ENCODE peak calls at places on chromosomes 6 and 20, in four cellular contexts. F, S, R and J are unnamed samples.
A peak's percentile ranks its signal among the peaks of the same experiment; 100 is the strongest.

GRCh38 chr6:131948692-131949614 is 2.2 kb downstream of the CCN2 start:
- DNase-seq in F (peak; percentile 74), S (no peak), R (peak; percentile 60), J (peak; percentile 65)

GRCh38 chr20:8664778-8665177 is 404.1 kb upstream of the PLCB4 start:
- DNase-seq in F (no peak), S (no peak), R (no peak), J (no peak)

GRCh38 chr6:13044390-13044789 is 283.9 kb downstream of the TBC1D7 start:
- DNase-seq in F (peak; percentile 34), S (no peak), R (peak; percentile 17), J (peak; percentile 77)

GRCh38 chr20:41154436-41155176 is 17.3 kb downstream of the PLCG1 start:
- DNase-seq in F (no peak), S (no peak), R (no peak), J (no peak)

GRCh38 chr6:16736856-16737255 is 24.4 kb downstream of the ATXN1 start:
- DNase-seq in F (no peak), S (no peak), R (no peak), J (no peak)

GRCh38 chr20:4329232-4329631 is 313.9 kb upstream of the RNF24 start:
- DNase-seq in F (no peak), S (no peak), R (no peak), J (no peak)

GRCh38 chr6:134512946-134513345 is 195.0 kb upstream of the SGK1 start:
- DNase-seq in F (no peak), S (no peak), R (no peak), J (no peak)

GRCh38 chr6:149014631-149015171 is 267.9 kb downstream of the UST start:
- DNase-seq in F (peak; percentile 76), S (no peak), R (no peak), J (peak; percentile 34)

GRCh38 chr6:107538856-107539387 is 49.0 kb downstream of the SOBP start:
- DNase-seq in F (no peak), S (no peak), R (no peak), J (no peak)

GRCh38 chr6:11854418-11855165 is 76.0 kb upstream of the ADTRP start:
- DNase-seq in F (peak; percentile 83), S (no peak), R (peak; percentile 77), J (peak; percentile 65)

GRCh38 chr6:46254946-46255345 is 84.2 kb upstream of the ENPP5 start:
- DNase-seq in F (no peak), S (no peak), R (no peak), J (no peak)

GRCh38 chr20:35166242-35166830 is 5.5 kb upstream of the PROCR start:
- DNase-seq in F (no peak), S (no peak), R (no peak), J (no peak)

GRCh38 chr20:57292611-57293010 is 26.2 kb upstream of the BMP7 start:
- DNase-seq in F (no peak), S (no peak), R (no peak), J (no peak)

GRCh38 chr6:111982681-111983080 is 71.2 kb upstream of the CCN6 start:
- DNase-seq in F (no peak), S (no peak), R (peak; percentile 86), J (no peak)

GRCh38 chr6:82076855-82077254 is 170.7 kb downstream of the IBTK start:
- DNase-seq in F (peak; percentile 9), S (no peak), R (no peak), J (no peak)

GRCh38 chr6:152160346-152160745 is 352.9 kb downstream of the ESR1 start:
- DNase-seq in F (no peak), S (no peak), R (peak; percentile 29), J (no peak)

GRCh38 chr6:112979830-112980229 is 632.7 kb downstream of the RFPL4B start:
- DNase-seq in F (peak; percentile 82), S (no peak), R (peak; percentile 6), J (peak; percentile 19)

GRCh38 chr6:27133281-27134227 is 113.9 kb upstream of the PRSS16 start:
- DNase-seq in F (peak; percentile 78), S (no peak), R (peak; percentile 82), J (peak; percentile 46)